ENCODE peak calls at places on chromosomes 12 and 14, in nine cellular contexts. One of them, this sample, is unnamed.

GRCh38 chr12:111027431-111027830 is 107.1 kb upstream of the MYL2 start:
- DNase-seq in BJ: no peak
- DNase-seq in dorsolateral prefrontal cortex: no peak
- DNase-seq in left ventricle myocardium inferior: no peak
- DNase-seq in GM23248: no peak
- DNase-seq in A549: no peak
- DNase-seq in HCT116: no peak
- DNase-seq in endodermal cell: no peak
- DNase-seq in Panc1: no peak
- DNase-seq in this sample: no peak

GRCh38 chr14:75831971-75832370 is 149.8 kb downstream of the TGFB3 start:
- DNase-seq in BJ: no peak
- DNase-seq in Panc1: peak
- DNase-seq in dorsolateral prefrontal cortex: no peak
- DNase-seq in A549: no peak
- DNase-seq in endodermal cell: no peak
- DNase-seq in HCT116: no peak
- DNase-seq in GM23248: peak
- DNase-seq in left ventricle myocardium inferior: no peak
- DNase-seq in this sample: no peak

GRCh38 chr12:60169904-60170303 is 574.1 kb downstream of the SLC16A7 start:
- DNase-seq in A549: no peak
- DNase-seq in GM23248: peak
- DNase-seq in endodermal cell: no peak
- DNase-seq in Panc1: no peak
- DNase-seq in left ventricle myocardium inferior: no peak
- DNase-seq in BJ: no peak
- DNase-seq in HCT116: no peak
- DNase-seq in dorsolateral prefrontal cortex: no peak
- DNase-seq in this sample: no peak

GRCh38 chr12:129871991-129872969 is 31.5 kb downstream of the TMEM132D start:
- DNase-seq in left ventricle myocardium inferior: no peak
- DNase-seq in HCT116: no peak
- DNase-seq in GM23248: no peak
- DNase-seq in endodermal cell: peak
- DNase-seq in A549: no peak
- DNase-seq in Panc1: no peak
- DNase-seq in dorsolateral prefrontal cortex: no peak
- DNase-seq in BJ: no peak
- DNase-seq in this sample: no peak

GRCh38 chr12:19794116-19794515 is 354.8 kb downstream of the AEBP2 start:
- DNase-seq in endodermal cell: no peak
- DNase-seq in left ventricle myocardium inferior: no peak
- DNase-seq in Panc1: no peak
- DNase-seq in HCT116: no peak
- DNase-seq in GM23248: no peak
- DNase-seq in dorsolateral prefrontal cortex: no peak
- DNase-seq in A549: no peak
- DNase-seq in BJ: no peak
- DNase-seq in this sample: no peak

GRCh38 chr12:88866881-88867280 is 286.6 kb upstream of the KITLG start:
- DNase-seq in endodermal cell: no peak
- DNase-seq in left ventricle myocardium inferior: no peak
- DNase-seq in dorsolateral prefrontal cortex: no peak
- DNase-seq in GM23248: peak
- DNase-seq in A549: no peak
- DNase-seq in Panc1: no peak
- DNase-seq in BJ: no peak
- DNase-seq in HCT116: no peak
- DNase-seq in this sample: no peak

GRCh38 chr12:113359133-113359938 is 949 bp downstream of the PLBD2 start:
- DNase-seq in Panc1: no peak
- DNase-seq in dorsolateral prefrontal cortex: peak
- DNase-seq in BJ: no peak
- DNase-seq in left ventricle myocardium inferior: peak
- DNase-seq in HCT116: no peak
- DNase-seq in endodermal cell: no peak
- DNase-seq in A549: no peak
- DNase-seq in GM23248: peak
- DNase-seq in this sample: no peak

GRCh38 chr12:82857911-82858533 is 171.3 kb downstream of the TMTC2 start:
- DNase-seq in Panc1: no peak
- DNase-seq in endodermal cell: peak
- DNase-seq in A549: no peak
- DNase-seq in BJ: no peak
- DNase-seq in left ventricle myocardium inferior: no peak
- DNase-seq in HCT116: no peak
- DNase-seq in dorsolateral prefrontal cortex: no peak
- DNase-seq in GM23248: no peak
- DNase-seq in this sample: no peak

GRCh38 chr14:62101650-62102355 is 339.6 kb downstream of the SNAPC1 start:
- DNase-seq in left ventricle myocardium inferior: no peak
- DNase-seq in A549: no peak
- DNase-seq in BJ: no peak
- DNase-seq in GM23248: no peak
- DNase-seq in dorsolateral prefrontal cortex: no peak
- DNase-seq in Panc1: no peak
- DNase-seq in endodermal cell: no peak
- DNase-seq in HCT116: no peak
- DNase-seq in this sample: no peak

GRCh38 chr14:68241862-68242490 is 422.4 kb downstream of the RAD51B start:
- DNase-seq in endodermal cell: no peak
- DNase-seq in HCT116: no peak
- DNase-seq in BJ: no peak
- DNase-seq in A549: no peak
- DNase-seq in left ventricle myocardium inferior: no peak
- DNase-seq in dorsolateral prefrontal cortex: no peak
- DNase-seq in GM23248: no peak
- DNase-seq in Panc1: no peak
- DNase-seq in this sample: no peak

GRCh38 chr12:113103756-113104450 is 31.7 kb downstream of the RASAL1 start:
- DNase-seq in endodermal cell: peak
- DNase-seq in dorsolateral prefrontal cortex: peak
- DNase-seq in left ventricle myocardium inferior: no peak
- DNase-seq in GM23248: no peak
- DNase-seq in A549: no peak
- DNase-seq in Panc1: no peak
- DNase-seq in BJ: no peak
- DNase-seq in HCT116: no peak
- DNase-seq in this sample: no peak

GRCh38 chr12:101655400-101655799 is 42.0 kb upstream of the CHPT1 start:
- DNase-seq in GM23248: no peak
- DNase-seq in HCT116: no peak
- DNase-seq in A549: no peak
- DNase-seq in Panc1: no peak
- DNase-seq in BJ: no peak
- DNase-seq in left ventricle myocardium inferior: no peak
- DNase-seq in dorsolateral prefrontal cortex: no peak
- DNase-seq in endodermal cell: no peak
- DNase-seq in this sample: no peak
- H3K4me3 ChIP-seq in GM23248: no peak
- H3K4me3 ChIP-seq in HCT116: no peak
- H3K4me3 ChIP-seq in A549: no peak
- H3K4me3 ChIP-seq in Panc1: no peak
- H3K4me3 ChIP-seq in BJ: no peak
- H3K4me3 ChIP-seq in left ventricle myocardium inferior: no peak
- H3K4me3 ChIP-seq in dorsolateral prefrontal cortex: no peak
- H3K4me3 ChIP-seq in endodermal cell: no peak
- H3K4me3 ChIP-seq in this sample: no peak

DNA sequence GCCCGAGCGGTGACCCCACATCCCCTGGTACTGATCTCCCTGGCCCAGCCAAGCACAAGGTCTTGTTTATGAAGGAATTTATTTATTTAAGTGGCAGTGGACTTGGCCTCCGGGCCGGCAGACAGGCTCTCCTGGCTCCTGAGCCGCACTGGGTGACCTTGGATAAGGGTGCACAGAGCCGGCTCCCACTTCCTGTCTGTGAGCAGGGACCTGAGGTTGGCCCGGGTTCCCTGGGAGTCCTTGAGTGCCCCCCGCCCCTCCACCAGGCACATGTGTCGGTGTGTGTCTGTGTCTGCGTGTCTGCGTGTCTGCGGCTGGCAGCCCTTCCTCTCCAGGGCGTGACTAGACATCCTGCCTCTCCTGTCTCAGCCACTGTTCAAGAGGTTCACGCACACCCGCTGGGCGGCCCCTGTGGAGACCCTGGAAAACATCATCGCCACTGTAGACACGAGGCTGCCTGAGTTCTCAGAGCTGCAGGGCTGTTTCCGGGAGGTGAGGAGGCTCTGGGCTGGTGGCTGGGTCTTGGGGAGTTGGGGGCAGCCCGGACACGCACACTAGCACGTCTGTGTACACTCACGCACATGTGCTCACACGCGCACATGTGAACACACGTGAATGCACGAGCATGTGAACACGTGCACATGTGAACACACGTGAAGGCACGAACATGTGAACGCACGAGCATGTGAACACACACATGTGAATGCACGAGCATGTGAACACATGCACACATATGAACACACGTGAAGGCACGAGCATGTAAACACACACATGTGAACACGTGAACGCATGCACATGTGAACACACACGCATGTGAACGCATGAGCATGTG is 9.3 kb downstream of the TNFAIP2 start:
- DNase-seq in Panc1: no peak
- DNase-seq in A549: no peak
- DNase-seq in dorsolateral prefrontal cortex: no peak
- DNase-seq in HCT116: no peak
- DNase-seq in endodermal cell: no peak
- DNase-seq in left ventricle myocardium inferior: no peak
- DNase-seq in GM23248: no peak
- DNase-seq in BJ: no peak
- DNase-seq in this sample: no peak
- H3K4me3 ChIP-seq in Panc1: no peak
- H3K4me3 ChIP-seq in A549: no peak
- H3K4me3 ChIP-seq in dorsolateral prefrontal cortex: no peak
- H3K4me3 ChIP-seq in HCT116: no peak
- H3K4me3 ChIP-seq in endodermal cell: no peak
- H3K4me3 ChIP-seq in left ventricle myocardium inferior: no peak
- H3K4me3 ChIP-seq in GM23248: no peak
- H3K4me3 ChIP-seq in BJ: no peak
- H3K4me3 ChIP-seq in this sample: no peak

DNA sequence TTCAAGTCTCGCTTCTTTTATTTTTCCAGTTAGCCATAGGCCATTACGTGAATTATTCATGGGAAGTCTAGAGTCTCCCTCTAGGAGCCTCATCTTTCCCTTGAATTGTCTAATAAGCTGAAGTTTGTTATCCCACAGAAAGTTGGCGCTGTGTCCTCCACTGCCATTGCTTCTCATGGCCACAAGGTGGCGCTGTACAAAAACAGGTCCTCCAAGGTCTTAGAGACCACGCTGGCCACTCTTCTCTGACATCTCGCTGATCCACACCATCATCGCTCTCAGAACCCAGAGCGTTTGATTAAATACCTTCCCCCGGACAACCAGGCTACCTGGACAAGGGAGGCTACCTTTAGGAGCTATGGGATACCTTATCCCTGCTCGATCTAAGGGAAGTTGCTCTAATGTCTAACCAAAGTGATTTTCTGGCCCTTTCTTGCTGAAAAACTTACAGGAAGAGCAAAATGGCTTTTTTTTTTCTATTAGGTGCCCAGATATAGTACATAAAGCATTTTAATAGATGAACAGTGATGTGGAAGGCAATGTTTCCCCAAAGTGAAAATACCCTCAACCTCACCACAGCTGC is 110.0 kb downstream of the CCDC60 start:
- DNase-seq in Panc1: peak
- DNase-seq in HCT116: peak
- DNase-seq in GM23248: peak
- DNase-seq in BJ: no peak
- DNase-seq in A549: peak
- DNase-seq in dorsolateral prefrontal cortex: peak
- DNase-seq in endodermal cell: peak
- DNase-seq in left ventricle myocardium inferior: peak
- DNase-seq in this sample: no peak
- H3K4me3 ChIP-seq in Panc1: no peak
- H3K4me3 ChIP-seq in HCT116: peak
- H3K4me3 ChIP-seq in GM23248: no peak
- H3K4me3 ChIP-seq in BJ: no peak
- H3K4me3 ChIP-seq in A549: no peak
- H3K4me3 ChIP-seq in dorsolateral prefrontal cortex: no peak
- H3K4me3 ChIP-seq in endodermal cell: no peak
- H3K4me3 ChIP-seq in left ventricle myocardium inferior: no peak
- H3K4me3 ChIP-seq in this sample: no peak

GRCh38 chr12:65279387-65280112 is 1.1 kb downstream of the MSRB3 start:
- DNase-seq in A549: no peak
- DNase-seq in BJ: no peak
- DNase-seq in left ventricle myocardium inferior: no peak
- DNase-seq in HCT116: no peak
- DNase-seq in dorsolateral prefrontal cortex: no peak
- DNase-seq in endodermal cell: no peak
- DNase-seq in GM23248: no peak
- DNase-seq in Panc1: no peak
- DNase-seq in this sample: no peak

GRCh38 chr12:65280306-65280705 is 1.8 kb downstream of the MSRB3 start:
- DNase-seq in HCT116: no peak
- DNase-seq in A549: no peak
- DNase-seq in dorsolateral prefrontal cortex: no peak
- DNase-seq in endodermal cell: no peak
- DNase-seq in Panc1: no peak
- DNase-seq in GM23248: peak
- DNase-seq in BJ: no peak
- DNase-seq in left ventricle myocardium inferior: no peak
- DNase-seq in this sample: no peak

GRCh38 chr12:65277994-65278575 is 398 bp upstream of the MSRB3 start:
- DNase-seq in Panc1: no peak
- DNase-seq in dorsolateral prefrontal cortex: no peak
- DNase-seq in BJ: no peak
- DNase-seq in endodermal cell: no peak
- DNase-seq in HCT116: no peak
- DNase-seq in A549: no peak
- DNase-seq in GM23248: no peak
- DNase-seq in left ventricle myocardium inferior: no peak
- DNase-seq in this sample: no peak

GRCh38 chr12:65276923-65277322 is 1.6 kb upstream of the MSRB3 start:
- DNase-seq in HCT116: no peak
- DNase-seq in Panc1: no peak
- DNase-seq in left ventricle myocardium inferior: no peak
- DNase-seq in GM23248: no peak
- DNase-seq in dorsolateral prefrontal cortex: no peak
- DNase-seq in A549: no peak
- DNase-seq in BJ: no peak
- DNase-seq in endodermal cell: no peak
- DNase-seq in this sample: no peak

DNA sequence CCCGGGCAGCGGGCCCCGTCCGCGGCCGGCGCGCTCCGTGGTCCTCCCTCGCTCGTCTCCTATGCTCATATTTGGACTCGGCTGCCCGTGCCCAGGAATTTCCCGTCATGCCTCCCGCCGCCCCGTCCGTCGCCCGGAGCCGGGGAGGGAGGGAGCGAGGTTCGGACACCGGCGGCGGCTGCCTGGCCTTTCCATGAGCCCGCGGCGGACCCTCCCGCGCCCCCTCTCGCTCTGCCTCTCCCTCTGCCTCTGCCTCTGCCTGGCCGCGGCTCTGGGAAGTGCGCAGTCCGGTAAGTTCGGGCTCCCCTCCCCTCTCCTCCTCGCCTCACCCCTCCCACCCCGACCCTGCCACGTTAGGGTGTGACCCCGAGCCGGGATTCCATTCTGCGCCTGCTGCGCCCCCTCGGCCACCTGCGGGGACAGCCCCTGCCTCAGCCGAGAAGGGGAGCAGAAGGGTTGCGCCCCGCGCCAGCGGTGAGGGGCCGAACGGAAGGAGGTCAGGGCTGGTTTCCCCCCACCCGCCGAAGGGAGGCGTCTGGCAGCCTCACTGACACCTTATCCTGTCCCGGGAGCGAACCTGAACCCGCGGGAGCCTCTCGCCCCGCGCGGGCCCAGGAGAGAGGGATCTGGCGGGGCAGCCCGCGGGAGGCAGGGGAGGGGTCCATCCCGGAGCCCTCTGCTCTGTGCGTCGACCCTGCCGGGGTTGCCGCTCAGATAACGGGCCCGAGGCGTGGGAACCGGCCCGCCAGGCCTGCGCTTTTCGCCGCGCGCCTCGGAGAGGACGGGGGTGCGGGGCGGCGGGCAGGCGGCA is at the start of gene MSRB3:
- DNase-seq in GM23248: peak
- DNase-seq in Panc1: no peak
- DNase-seq in A549: peak
- DNase-seq in HCT116: peak
- DNase-seq in dorsolateral prefrontal cortex: peak
- DNase-seq in left ventricle myocardium inferior: peak
- DNase-seq in endodermal cell: peak
- DNase-seq in BJ: no peak
- DNase-seq in this sample: peak
- H3K4me3 ChIP-seq in GM23248: peak
- H3K4me3 ChIP-seq in Panc1: peak
- H3K4me3 ChIP-seq in A549: peak
- H3K4me3 ChIP-seq in HCT116: peak
- H3K4me3 ChIP-seq in dorsolateral prefrontal cortex: peak
- H3K4me3 ChIP-seq in left ventricle myocardium inferior: peak
- H3K4me3 ChIP-seq in endodermal cell: peak
- H3K4me3 ChIP-seq in BJ: peak
- H3K4me3 ChIP-seq in this sample: peak

This sample was measured in skeletal muscle cell.